ENCODE peak calls at places on chromosomes 4 and X, in ten cellular contexts. U, P, T, E, X, Q, I, B, A and Y are unnamed samples.
A peak's percentile ranks its signal among the peaks of the same experiment; 100 is the strongest.

GRCh38 chr4:147040874-147041273 is 95.2 kb upstream of the TTC29 start:
- DNase-seq in U (no peak), P (no peak), T (no peak), E (no peak), X (no peak), Q (no peak), I (no peak), B (no peak), A (no peak), Y (no peak)

GRCh38 chrX:11954196-11954595 is 184.1 kb upstream of the FRMPD4 start:
- DNase-seq in U (no peak), P (no peak), T (no peak), E (no peak), X (no peak), Q (no peak), I (no peak), B (no peak), A (no peak), Y (no peak)

GRCh38 chr4:82219346-82219745 is 154.4 kb downstream of the HNRNPD start:
- DNase-seq in U (no peak), P (no peak), T (no peak), E (no peak), X (no peak), Q (no peak), I (no peak), B (no peak), A (no peak), Y (no peak)

GRCh38 chr4:53273726-53274125 is 92.1 kb downstream of the SCFD2 start:
- DNase-seq in U (no peak), P (no peak), T (no peak), E (no peak), X (no peak), Q (no peak), I (peak; percentile 41), B (no peak), A (no peak), Y (no peak)

GRCh38 chr4:25198713-25199112 is 35.1 kb upstream of the PI4K2B start:
- DNase-seq in U (no peak), P (no peak), T (no peak), E (no peak), X (no peak), Q (no peak), I (no peak), B (no peak), A (no peak), Y (no peak)

GRCh38 chr4:16029329-16029728 is 54.5 kb downstream of the PROM1 start:
- DNase-seq in U (no peak), P (no peak), T (no peak), E (no peak), X (no peak), Q (no peak), I (peak; percentile 94), B (no peak), A (no peak), Y (no peak)

GRCh38 chr4:151540728-151541437 is 131.9 kb downstream of the FHIP1A start:
- DNase-seq in U (no peak), P (no peak), T (no peak), E (no peak), X (peak; percentile 49), Q (no peak), I (peak; percentile 98), B (peak; percentile 70), A (no peak), Y (no peak)

GRCh38 chr4:118811008-118811764 is 24.7 kb downstream of the SEC24D start:
- DNase-seq in U (no peak), P (no peak), T (no peak), E (no peak), X (no peak), Q (no peak), I (peak; percentile 89), B (no peak), A (no peak), Y (no peak)

GRCh38 chr4:173333658-173334084 is 487 bp downstream of the HMGB2 start:
- DNase-seq in U (peak; percentile 84), P (peak; percentile 83), T (peak; percentile 93), E (peak; percentile 36), X (peak; percentile 65), Q (peak; percentile 86), I (peak; percentile 40), B (peak; percentile 78), A (peak; percentile 46), Y (no peak)

GRCh38 chrX:16335181-16335580 is 167.9 kb downstream of the MAGEB17 start:
- DNase-seq in U (no peak), P (no peak), T (no peak), E (no peak), X (no peak), Q (no peak), I (no peak), B (no peak), A (no peak), Y (no peak)

DNA sequence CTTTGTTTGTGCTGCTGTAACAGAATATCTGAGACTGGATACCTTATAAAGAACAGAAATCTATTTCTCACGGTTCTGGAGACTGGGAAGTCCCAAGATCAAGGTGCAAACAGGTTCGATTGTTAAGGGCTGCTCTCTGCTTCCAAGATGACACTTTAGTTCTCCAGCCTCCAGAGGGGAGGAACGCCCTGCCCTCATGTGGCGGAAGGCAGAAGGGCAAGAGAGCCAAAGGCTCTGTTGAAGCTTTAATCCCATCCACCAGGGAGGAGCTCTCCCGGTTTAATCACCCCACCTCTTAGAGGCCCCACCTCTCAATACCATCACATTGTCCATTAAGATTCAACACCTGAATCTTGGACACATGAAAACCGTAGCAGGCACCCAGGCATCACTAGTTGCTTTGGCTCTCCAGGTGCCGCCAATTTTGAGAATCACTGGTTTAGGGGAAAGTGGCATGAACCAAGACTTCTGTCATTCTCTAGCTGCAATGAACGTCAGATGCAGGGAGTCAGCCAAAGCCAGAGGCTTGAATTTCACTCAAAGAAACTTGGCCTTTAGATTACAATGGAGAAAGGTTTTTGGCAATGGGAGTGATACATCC is 15.6 kb downstream of the FHL1 start:
- DNase-seq in U (no peak), P (peak; percentile 31), T (no peak), E (peak; percentile 72), X (peak; percentile 72), Q (peak; percentile 70), I (peak; percentile 68), B (peak; percentile 55), A (peak; percentile 74), Y (no peak)
- TF ChIP-seq CTCF in U (peak; percentile 57), P (no peak), T (no peak), E (peak; percentile 69), X (no peak), Q (peak; percentile 65), I (peak; percentile 82), B (peak; percentile 45), A (peak; percentile 83), Y (peak; percentile 8)

GRCh38 chr4:89486042-89486441 is 178.4 kb upstream of the GPRIN3 start:
- DNase-seq in U (no peak), P (no peak), T (no peak), E (no peak), X (no peak), Q (no peak), I (peak; percentile 78), B (peak; percentile 43), A (peak; percentile 16), Y (no peak)
- TF ChIP-seq CTCF in U (no peak), P (no peak), T (no peak), E (peak; percentile 34), X (no peak), Q (peak; percentile 19), I (peak; percentile 61), B (peak; percentile 68), A (peak; percentile 39), Y (peak; percentile 18)

DNA sequence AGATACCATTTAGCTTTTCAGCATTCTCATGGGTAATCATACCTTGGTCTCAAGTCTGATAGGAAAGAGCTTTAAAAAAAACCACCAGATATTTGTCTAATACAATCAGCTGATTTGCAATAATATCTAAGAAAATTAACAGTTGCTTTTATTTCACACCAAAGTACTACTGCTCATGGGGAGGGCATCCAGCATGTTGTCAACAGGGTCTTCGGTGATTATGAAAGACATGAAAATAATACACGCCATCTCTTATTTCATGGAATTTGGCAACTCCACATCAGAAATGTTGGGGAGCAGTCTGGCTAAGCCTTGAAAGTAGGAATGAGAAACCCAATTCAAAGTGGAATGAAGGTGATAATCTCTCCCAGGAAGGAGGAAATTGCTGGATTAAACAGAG is 3.0 kb downstream of the ASB5 start:
- DNase-seq in U (no peak), P (no peak), T (no peak), E (no peak), X (no peak), Q (no peak), I (no peak), B (no peak), A (no peak), Y (no peak)
- TF ChIP-seq CTCF in U (no peak), P (no peak), T (no peak), E (no peak), X (no peak), Q (no peak), I (no peak), B (no peak), A (no peak), Y (no peak)

DNA sequence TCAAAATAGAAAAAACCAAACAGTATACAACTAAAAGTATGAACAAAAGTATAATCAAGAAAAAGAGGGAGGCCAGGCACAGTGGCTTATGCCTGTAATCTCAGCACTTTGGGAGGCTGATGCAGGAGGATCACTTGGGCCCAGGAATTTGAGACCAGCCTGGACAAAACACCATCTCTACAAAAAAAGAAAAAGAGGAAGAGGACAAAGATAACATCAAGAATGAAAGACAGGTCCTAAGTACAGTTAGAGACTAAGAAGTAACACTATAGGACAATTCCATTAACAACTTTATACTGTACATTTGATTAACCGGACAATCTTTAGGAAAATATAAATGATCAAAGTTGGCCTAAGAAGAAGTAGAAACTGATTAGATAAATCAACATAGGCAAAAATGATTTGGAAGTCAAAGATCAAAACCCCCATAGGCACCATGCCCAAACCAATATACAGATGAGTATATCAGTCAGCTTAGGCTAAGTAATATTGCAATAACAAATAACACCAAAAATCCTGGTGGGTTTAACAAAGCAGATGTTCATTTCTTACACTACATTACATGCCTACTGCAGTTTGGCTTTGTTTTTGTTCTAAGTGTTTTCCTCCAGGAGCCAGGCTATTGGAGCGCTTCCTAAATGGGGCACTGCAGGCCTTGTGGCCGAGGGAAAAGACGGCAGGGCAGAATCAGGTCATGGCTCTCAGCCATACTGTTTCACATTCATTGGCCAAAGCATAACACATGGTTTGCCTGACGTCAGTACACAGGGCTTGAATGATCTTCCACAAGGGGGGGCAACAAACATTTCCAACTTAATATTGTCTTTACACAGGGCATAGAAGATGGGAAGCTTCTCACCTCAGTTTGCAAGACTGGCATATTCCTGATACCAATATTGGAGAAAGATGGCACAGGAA is 42.2 kb upstream of the HGFAC start:
- DNase-seq in U (no peak), P (no peak), T (peak; percentile 43), E (no peak), X (no peak), Q (no peak), I (peak; percentile 47), B (no peak), A (no peak), Y (no peak)
- TF ChIP-seq CTCF in U (no peak), P (no peak), T (no peak), E (no peak), X (no peak), Q (peak; percentile 17), I (peak; percentile 13), B (no peak), A (no peak), Y (no peak)

DNA sequence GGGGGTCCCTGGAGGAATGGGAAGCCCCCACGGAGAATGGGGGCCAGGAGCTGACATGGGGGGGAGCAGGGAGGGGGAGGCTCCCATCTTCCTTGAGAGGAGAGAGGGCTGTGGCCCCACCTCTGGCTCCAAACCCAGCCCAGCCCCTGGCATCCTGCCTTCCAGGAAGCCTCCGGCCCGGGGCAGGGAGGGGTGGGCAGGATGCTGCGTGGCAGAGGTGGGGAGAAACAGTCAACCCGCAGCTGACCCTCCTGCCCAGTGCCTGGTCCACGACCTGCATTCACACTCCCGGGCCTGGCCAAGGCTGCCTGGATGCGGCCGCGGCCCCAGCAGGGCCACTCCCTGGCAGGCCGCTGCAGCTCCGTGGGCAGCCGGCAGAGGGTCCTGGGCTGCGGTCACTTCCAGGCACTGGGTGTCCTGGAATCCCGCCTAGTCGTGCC is 39.0 kb downstream of the CPLX1 start:
- DNase-seq in U (no peak), P (peak; percentile 58), T (peak; percentile 87), E (no peak), X (no peak), Q (peak; percentile 76), I (no peak), B (no peak), A (no peak), Y (no peak)
- TF ChIP-seq CTCF in U (no peak), P (peak; percentile 19), T (no peak), E (no peak), X (no peak), Q (peak; percentile 37), I (peak; percentile 39), B (no peak), A (no peak), Y (no peak)